ENCODE peak calls at places on chromosomes 6 and 20, in eight cellular contexts. One of them, this sample, is unnamed.

GRCh38 chr6:132214716-132215115 is 186.6 kb downstream of the MOXD1 start:
- DNase-seq in heart left ventricle: no peak
- DNase-seq in heart right ventricle: no peak
- DNase-seq in endodermal cell: no peak
- DNase-seq in mammary epithelial cell: no peak
- DNase-seq in CD8-positive, alpha-beta memory T cell: no peak
- DNase-seq in sigmoid colon: no peak
- DNase-seq in hepatocyte: no peak
- DNase-seq in this sample: no peak

GRCh38 chr6:27133281-27134227 is 113.9 kb upstream of the PRSS16 start:
- DNase-seq in heart right ventricle: no peak
- DNase-seq in heart left ventricle: peak; percentile 63
- DNase-seq in mammary epithelial cell: peak; percentile 73
- DNase-seq in endodermal cell: peak; percentile 88
- DNase-seq in hepatocyte: peak; percentile 86
- DNase-seq in CD8-positive, alpha-beta memory T cell: peak; percentile 71
- DNase-seq in sigmoid colon: peak; percentile 77
- DNase-seq in this sample: peak; percentile 90

GRCh38 chr6:31587791-31588777 is 2.0 kb downstream of the LST1 start:
- DNase-seq in heart right ventricle: no peak
- DNase-seq in hepatocyte: no peak
- DNase-seq in endodermal cell: no peak
- DNase-seq in CD8-positive, alpha-beta memory T cell: no peak
- DNase-seq in sigmoid colon: no peak
- DNase-seq in heart left ventricle: no peak
- DNase-seq in mammary epithelial cell: no peak
- DNase-seq in this sample: no peak

GRCh38 chr20:63381781-63382431 is 20.8 kb upstream of the CHRNA4 start:
- DNase-seq in endodermal cell: peak; percentile 88
- DNase-seq in hepatocyte: peak; percentile 45
- DNase-seq in sigmoid colon: no peak
- DNase-seq in heart right ventricle: no peak
- DNase-seq in mammary epithelial cell: no peak
- DNase-seq in CD8-positive, alpha-beta memory T cell: no peak
- DNase-seq in heart left ventricle: no peak
- DNase-seq in this sample: no peak

GRCh38 chr20:51750037-51750769 is 18.0 kb downstream of the ATP9A start:
- DNase-seq in heart right ventricle: peak; percentile 55
- DNase-seq in CD8-positive, alpha-beta memory T cell: no peak
- DNase-seq in endodermal cell: peak; percentile 60
- DNase-seq in hepatocyte: peak; percentile 83
- DNase-seq in sigmoid colon: peak; percentile 83
- DNase-seq in heart left ventricle: peak; percentile 82
- DNase-seq in mammary epithelial cell: peak; percentile 94
- DNase-seq in this sample: peak; percentile 79

GRCh38 chr6:148829415-148830101 is 82.7 kb downstream of the UST start:
- DNase-seq in hepatocyte: no peak
- DNase-seq in heart right ventricle: no peak
- DNase-seq in heart left ventricle: no peak
- DNase-seq in CD8-positive, alpha-beta memory T cell: no peak
- DNase-seq in sigmoid colon: no peak
- DNase-seq in mammary epithelial cell: no peak
- DNase-seq in endodermal cell: no peak
- DNase-seq in this sample: no peak

GRCh38 chr6:142421285-142422202 is 119.7 kb downstream of the ADGRG6 start:
- DNase-seq in sigmoid colon: no peak
- DNase-seq in hepatocyte: no peak
- DNase-seq in mammary epithelial cell: peak; percentile 15
- DNase-seq in CD8-positive, alpha-beta memory T cell: no peak
- DNase-seq in heart right ventricle: no peak
- DNase-seq in endodermal cell: no peak
- DNase-seq in heart left ventricle: no peak
- DNase-seq in this sample: no peak

GRCh38 chr6:98944598-98945011 is 3.1 kb downstream of the FBXL4 start:
- DNase-seq in heart left ventricle: no peak
- DNase-seq in endodermal cell: no peak
- DNase-seq in hepatocyte: peak; percentile 31
- DNase-seq in CD8-positive, alpha-beta memory T cell: no peak
- DNase-seq in sigmoid colon: no peak
- DNase-seq in heart right ventricle: no peak
- DNase-seq in mammary epithelial cell: peak; percentile 13
- DNase-seq in this sample: no peak

GRCh38 chr20:13458860-13459451 is 179.8 kb downstream of the TASP1 start:
- DNase-seq in endodermal cell: peak; percentile 62
- DNase-seq in heart right ventricle: no peak
- DNase-seq in mammary epithelial cell: peak; percentile 35
- DNase-seq in heart left ventricle: no peak
- DNase-seq in hepatocyte: peak; percentile 24
- DNase-seq in sigmoid colon: no peak
- DNase-seq in CD8-positive, alpha-beta memory T cell: no peak
- DNase-seq in this sample: no peak

GRCh38 chr20:53580376-53581111 is 13.1 kb downstream of the ZNF217 start:
- DNase-seq in heart right ventricle: no peak
- DNase-seq in mammary epithelial cell: no peak
- DNase-seq in sigmoid colon: no peak
- DNase-seq in heart left ventricle: no peak
- DNase-seq in endodermal cell: no peak
- DNase-seq in CD8-positive, alpha-beta memory T cell: no peak
- DNase-seq in hepatocyte: no peak
- DNase-seq in this sample: peak; percentile 10

GRCh38 chr6:128327890-128328289 is 192.5 kb downstream of the PTPRK start:
- DNase-seq in CD8-positive, alpha-beta memory T cell: peak; percentile 29
- DNase-seq in hepatocyte: peak; percentile 8
- DNase-seq in sigmoid colon: no peak
- DNase-seq in heart right ventricle: no peak
- DNase-seq in heart left ventricle: no peak
- DNase-seq in mammary epithelial cell: no peak
- DNase-seq in endodermal cell: peak; percentile 49
- DNase-seq in this sample: no peak

GRCh38 chr6:1524040-1524480 is 85.7 kb upstream of the FOXC1 start:
- DNase-seq in heart right ventricle: peak; percentile 50
- DNase-seq in sigmoid colon: no peak
- DNase-seq in CD8-positive, alpha-beta memory T cell: peak; percentile 73
- DNase-seq in endodermal cell: peak; percentile 94
- DNase-seq in hepatocyte: peak; percentile 77
- DNase-seq in mammary epithelial cell: peak; percentile 64
- DNase-seq in heart left ventricle: peak; percentile 80
- DNase-seq in this sample: peak; percentile 67

GRCh38 chr20:37992802-37993538 is 40.3 kb downstream of the TTI1 start:
- DNase-seq in sigmoid colon: no peak
- DNase-seq in mammary epithelial cell: peak; percentile 82
- DNase-seq in CD8-positive, alpha-beta memory T cell: peak; percentile 4
- DNase-seq in endodermal cell: no peak
- DNase-seq in hepatocyte: peak; percentile 69
- DNase-seq in heart right ventricle: peak; percentile 72
- DNase-seq in heart left ventricle: peak; percentile 80
- DNase-seq in this sample: peak; percentile 51

GRCh38 chr20:54217762-54218161 is 9.9 kb downstream of the PFDN4 start:
- DNase-seq in heart left ventricle: no peak
- DNase-seq in sigmoid colon: no peak
- DNase-seq in heart right ventricle: no peak
- DNase-seq in endodermal cell: peak; percentile 75
- DNase-seq in hepatocyte: no peak
- DNase-seq in CD8-positive, alpha-beta memory T cell: no peak
- DNase-seq in mammary epithelial cell: no peak
- DNase-seq in this sample: no peak

GRCh38 chr6:86615299-86615698 is 322.0 kb upstream of the HTR1E start:
- DNase-seq in heart right ventricle: no peak
- DNase-seq in sigmoid colon: no peak
- DNase-seq in endodermal cell: no peak
- DNase-seq in hepatocyte: no peak
- DNase-seq in heart left ventricle: no peak
- DNase-seq in mammary epithelial cell: no peak
- DNase-seq in CD8-positive, alpha-beta memory T cell: no peak
- DNase-seq in this sample: no peak

GRCh38 chr6:16437984-16438383 is 199.6 kb downstream of the GMPR start:
- DNase-seq in endodermal cell: no peak
- DNase-seq in mammary epithelial cell: no peak
- DNase-seq in sigmoid colon: no peak
- DNase-seq in heart left ventricle: peak; percentile 35
- DNase-seq in hepatocyte: no peak
- DNase-seq in heart right ventricle: no peak
- DNase-seq in CD8-positive, alpha-beta memory T cell: no peak
- DNase-seq in this sample: no peak

GRCh38 chr6:71886184-71887005 is at the start of gene RIMS1:
- DNase-seq in CD8-positive, alpha-beta memory T cell: no peak
- DNase-seq in sigmoid colon: peak; percentile 55
- DNase-seq in hepatocyte: peak; percentile 54
- DNase-seq in heart left ventricle: no peak
- DNase-seq in mammary epithelial cell: no peak
- DNase-seq in heart right ventricle: no peak
- DNase-seq in endodermal cell: peak; percentile 90
- DNase-seq in this sample: no peak

GRCh38 chr6:40251609-40252008 is 317.3 kb upstream of the MOCS1 start:
- DNase-seq in mammary epithelial cell: no peak
- DNase-seq in sigmoid colon: no peak
- DNase-seq in hepatocyte: no peak
- DNase-seq in endodermal cell: no peak
- DNase-seq in heart left ventricle: no peak
- DNase-seq in CD8-positive, alpha-beta memory T cell: no peak
- DNase-seq in heart right ventricle: no peak
- DNase-seq in this sample: no peak

GRCh38 chr6:137099689-137100398 is 55.1 kb upstream of the IL20RA start:
- DNase-seq in endodermal cell: no peak
- DNase-seq in mammary epithelial cell: no peak
- DNase-seq in heart right ventricle: no peak
- DNase-seq in heart left ventricle: no peak
- DNase-seq in hepatocyte: no peak
- DNase-seq in sigmoid colon: no peak
- DNase-seq in CD8-positive, alpha-beta memory T cell: no peak
- DNase-seq in this sample: no peak

GRCh38 chr6:161152904-161153662 is 120.8 kb downstream of the AGPAT4 start:
- DNase-seq in heart right ventricle: no peak
- DNase-seq in sigmoid colon: peak; percentile 67
- DNase-seq in CD8-positive, alpha-beta memory T cell: no peak
- DNase-seq in heart left ventricle: no peak
- DNase-seq in endodermal cell: no peak
- DNase-seq in hepatocyte: no peak
- DNase-seq in mammary epithelial cell: no peak
- DNase-seq in this sample: peak; percentile 63

GRCh38 chr6:30135757-30136156 is at the start of gene TRIM40:
- DNase-seq in heart left ventricle: no peak
- DNase-seq in hepatocyte: peak; percentile 77
- DNase-seq in sigmoid colon: no peak
- DNase-seq in endodermal cell: no peak
- DNase-seq in heart right ventricle: no peak
- DNase-seq in CD8-positive, alpha-beta memory T cell: no peak
- DNase-seq in mammary epithelial cell: no peak
- DNase-seq in this sample: no peak

GRCh38 chr6:129683606-129684322 is 26.2 kb downstream of the ARHGAP18 start:
- DNase-seq in endodermal cell: no peak
- DNase-seq in mammary epithelial cell: peak; percentile 93
- DNase-seq in sigmoid colon: peak; percentile 90
- DNase-seq in heart left ventricle: peak; percentile 82
- DNase-seq in CD8-positive, alpha-beta memory T cell: peak; percentile 58
- DNase-seq in heart right ventricle: peak; percentile 77
- DNase-seq in hepatocyte: peak; percentile 85
- DNase-seq in this sample: peak; percentile 84

GRCh38 chr6:119463081-119463626 is 113.6 kb upstream of the MAN1A1 start:
- DNase-seq in sigmoid colon: no peak
- DNase-seq in endodermal cell: no peak
- DNase-seq in heart right ventricle: no peak
- DNase-seq in hepatocyte: no peak
- DNase-seq in CD8-positive, alpha-beta memory T cell: no peak
- DNase-seq in mammary epithelial cell: no peak
- DNase-seq in heart left ventricle: no peak
- DNase-seq in this sample: no peak

GRCh38 chr6:138242987-138243592 is 24.8 kb upstream of the PBOV1 start:
- DNase-seq in endodermal cell: no peak
- DNase-seq in CD8-positive, alpha-beta memory T cell: no peak
- DNase-seq in heart right ventricle: no peak
- DNase-seq in mammary epithelial cell: no peak
- DNase-seq in sigmoid colon: no peak
- DNase-seq in hepatocyte: no peak
- DNase-seq in heart left ventricle: no peak
- DNase-seq in this sample: no peak
- H3K27ac ChIP-seq in endodermal cell: no peak overlapping the region
- H3K27ac ChIP-seq in CD8-positive, alpha-beta memory T cell: no peak overlapping the region
- H3K27ac ChIP-seq in heart right ventricle: no peak overlapping the region
- H3K27ac ChIP-seq in mammary epithelial cell: no peak overlapping the region
- H3K27ac ChIP-seq in sigmoid colon: no peak overlapping the region
- H3K27ac ChIP-seq in hepatocyte: no peak overlapping the region
- H3K27ac ChIP-seq in heart left ventricle: no peak overlapping the region
- H3K27ac ChIP-seq in this sample: no peak overlapping the region

DNA sequence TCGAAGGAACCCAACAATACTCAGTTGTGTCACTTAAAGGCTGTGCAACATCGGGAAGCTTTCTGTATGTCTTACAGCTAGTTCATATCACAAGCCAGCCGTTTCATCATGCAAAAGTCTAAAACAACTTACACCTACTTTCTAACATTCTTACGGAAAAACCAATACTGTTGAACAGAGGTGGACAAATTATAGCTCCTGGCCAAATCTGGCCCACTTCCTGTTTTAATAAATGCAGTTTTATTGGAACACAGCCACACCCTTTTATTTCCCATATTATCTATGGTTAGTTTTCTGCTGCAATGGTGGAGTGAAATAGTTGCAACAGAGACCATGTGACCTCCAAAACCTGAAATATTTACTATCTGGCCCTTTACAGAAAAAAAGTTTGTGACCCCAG is 46.6 kb downstream of the MYB start:
- DNase-seq in mammary epithelial cell: no peak
- DNase-seq in sigmoid colon: no peak
- DNase-seq in CD8-positive, alpha-beta memory T cell: no peak
- DNase-seq in hepatocyte: no peak
- DNase-seq in endodermal cell: no peak
- DNase-seq in heart right ventricle: no peak
- DNase-seq in heart left ventricle: no peak
- DNase-seq in this sample: no peak
- H3K4me1 ChIP-seq in mammary epithelial cell: no peaks in the 10 kb centered on the region
- H3K4me1 ChIP-seq in sigmoid colon: no peaks in the 10 kb centered on the region
- H3K4me1 ChIP-seq in CD8-positive, alpha-beta memory T cell: no peaks in the 10 kb centered on the region
- H3K4me1 ChIP-seq in hepatocyte: no peaks in the 10 kb centered on the region
- H3K4me1 ChIP-seq in endodermal cell: peaks cover 9% of the 10 kb centered on the region
- H3K4me1 ChIP-seq in heart right ventricle: no peaks in the 10 kb centered on the region
- H3K4me1 ChIP-seq in heart left ventricle: no peaks in the 10 kb centered on the region
- H3K4me1 ChIP-seq in this sample: no peaks in the 10 kb centered on the region

GRCh38 chr20:57066126-57066900 is 200.1 kb downstream of the BMP7 start:
- DNase-seq in CD8-positive, alpha-beta memory T cell: no peak
- DNase-seq in sigmoid colon: peak; percentile 2
- DNase-seq in hepatocyte: no peak
- DNase-seq in endodermal cell: no peak
- DNase-seq in heart right ventricle: no peak
- DNase-seq in mammary epithelial cell: no peak
- DNase-seq in heart left ventricle: no peak
- DNase-seq in this sample: no peak
- H3K27me3 ChIP-seq in CD8-positive, alpha-beta memory T cell: peaks cover 3% of the 10 kb centered on the region
- H3K27me3 ChIP-seq in sigmoid colon: peaks cover 47% of the 10 kb centered on the region
- H3K27me3 ChIP-seq in hepatocyte: peaks cover 34% of the 10 kb centered on the region
- H3K27me3 ChIP-seq in endodermal cell: peaks cover 59% of the 10 kb centered on the region
- H3K27me3 ChIP-seq in heart right ventricle: peaks cover 58% of the 10 kb centered on the region
- H3K27me3 ChIP-seq in mammary epithelial cell: no peaks in the 10 kb centered on the region
- H3K27me3 ChIP-seq in heart left ventricle: peaks cover 71% of the 10 kb centered on the region
- H3K27me3 ChIP-seq in this sample: peaks cover 4% of the 10 kb centered on the region

DNA sequence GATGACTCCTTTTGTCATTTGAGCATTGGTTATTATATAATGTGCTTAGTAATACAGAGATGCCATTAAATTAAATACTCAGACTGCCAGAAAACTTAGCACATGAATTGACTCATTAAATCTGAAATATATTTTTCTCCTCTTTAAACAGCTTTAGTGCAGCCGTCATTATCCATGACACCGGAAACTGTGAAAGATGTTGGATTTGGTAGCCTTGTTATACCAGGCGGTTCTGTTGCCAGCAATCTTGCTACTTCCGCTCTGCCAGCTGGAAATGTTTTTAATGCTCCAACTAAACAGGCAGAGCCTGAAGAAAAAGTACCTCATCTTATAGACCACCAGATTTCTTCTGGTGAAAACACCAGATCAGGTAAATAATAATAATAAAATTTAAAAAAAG is 97.6 kb downstream of the SCAF8 start:
- DNase-seq in heart left ventricle: no peak
- DNase-seq in sigmoid colon: no peak
- DNase-seq in CD8-positive, alpha-beta memory T cell: no peak
- DNase-seq in heart right ventricle: no peak
- DNase-seq in hepatocyte: no peak
- DNase-seq in endodermal cell: no peak
- DNase-seq in mammary epithelial cell: no peak
- DNase-seq in this sample: no peak
- H3K27ac ChIP-seq in heart left ventricle: no peak overlapping the region
- H3K27ac ChIP-seq in sigmoid colon: no peak overlapping the region
- H3K27ac ChIP-seq in CD8-positive, alpha-beta memory T cell: no peak overlapping the region
- H3K27ac ChIP-seq in heart right ventricle: no peak overlapping the region
- H3K27ac ChIP-seq in hepatocyte: no peak overlapping the region
- H3K27ac ChIP-seq in endodermal cell: no peak overlapping the region
- H3K27ac ChIP-seq in mammary epithelial cell: no peak overlapping the region
- H3K27ac ChIP-seq in this sample: no peak overlapping the region